ENCODE peak calls at places on chromosomes 1 and 21, in five cellular contexts. P is mucosa of descending colon, D is nephron progenitor cell, U is epithelial cell of esophagus, A is GM03348. X is an unnamed sample.

GRCh38 chr1:229298887-229299503 is 28.1 kb downstream of the RAB4A start:
- DNase-seq in D (no peak), A (no peak), U (no peak), P (no peak), X (no peak)

GRCh38 chr1:119286587-119287181 is 81.9 kb upstream of the HAO2 start:
- DNase-seq in D (peak), U (peak), A (peak), P (no peak), X (peak)

GRCh38 chr1:155125946-155126493 is 1.7 kb upstream of the EFNA1 start:
- DNase-seq in U (peak), A (peak), D (peak), P (peak), X (peak)

GRCh38 chr1:6129313-6129712 is 50.8 kb downstream of the CHD5 start:
- DNase-seq in D (no peak), A (no peak), U (no peak), P (peak), X (no peak)

GRCh38 chr1:7153464-7153863 is 368.2 kb downstream of the CAMTA1 start:
- DNase-seq in D (no peak), U (no peak), A (no peak), P (no peak), X (no peak)

GRCh38 chr1:202807367-202807925 is 775 bp downstream of the KDM5B start:
- DNase-seq in P (peak), D (peak), A (peak), U (peak), X (peak)

GRCh38 chr1:36223373-36223995 is 759 bp upstream of the THRAP3 start:
- DNase-seq in D (no peak), P (no peak), A (peak), U (peak), X (no peak)

GRCh38 chr21:15682182-15682895 is 47.4 kb upstream of the USP25 start:
- DNase-seq in A (peak), P (no peak), D (no peak), U (peak), X (no peak)

GRCh38 chr21:21740207-21740606 is 742.0 kb downstream of the NCAM2 start:
- DNase-seq in P (no peak), U (no peak), D (no peak), A (no peak), X (no peak)

GRCh38 chr1:54367613-54368012 is 38.6 kb downstream of the SSBP3 start:
- DNase-seq in P (no peak), D (no peak), U (no peak), A (no peak), X (no peak)